ENCODE peak calls at places on chromosome 5, in ten cellular contexts. U, J, I, O, T, K, Y, V, R and H are unnamed samples.

GRCh38 chr5:124630767-124631704 is 115.4 kb downstream of the ZNF608 start:
- DNase-seq in U (no peak), J (no peak), I (no peak), O (no peak), T (no peak), K (no peak), Y (no peak), V (no peak), R (peak), H (no peak)

GRCh38 chr5:4199036-4199435 is 603.4 kb downstream of the IRX1 start:
- DNase-seq in U (no peak), J (no peak), I (no peak), O (no peak), T (no peak), K (no peak), Y (no peak), V (no peak), R (no peak), H (no peak)

GRCh38 chr5:34686762-34687268 is 30.7 kb downstream of the RAI14 start:
- DNase-seq in U (peak), J (no peak), I (peak), O (no peak), T (no peak), K (no peak), Y (no peak), V (peak), R (peak), H (no peak)

GRCh38 chr5:33843579-33843978 is 48.2 kb downstream of the ADAMTS12 start:
- DNase-seq in U (no peak), J (no peak), I (no peak), O (no peak), T (no peak), K (no peak), Y (no peak), V (no peak), R (no peak), H (no peak)

GRCh38 chr5:136062563-136063274 is 33.9 kb downstream of the TGFBI start:
- DNase-seq in U (peak), J (no peak), I (peak), O (no peak), T (no peak), K (no peak), Y (no peak), V (no peak), R (peak), H (no peak)

GRCh38 chr5:54655266-54655665 is 137.7 kb downstream of the SNX18 start:
- DNase-seq in U (no peak), J (no peak), I (no peak), O (no peak), T (no peak), K (no peak), Y (no peak), V (no peak), R (no peak), H (no peak)

GRCh38 chr5:135488727-135489465 is 36.7 kb upstream of the TIFAB start:
- DNase-seq in U (peak), J (peak), I (no peak), O (no peak), T (no peak), K (peak), Y (peak), V (peak), R (peak), H (no peak)

GRCh38 chr5:141647242-141647641 is 4.0 kb downstream of the FCHSD1 start:
- DNase-seq in U (no peak), J (no peak), I (no peak), O (no peak), T (no peak), K (no peak), Y (no peak), V (no peak), R (no peak), H (no peak)

GRCh38 chr5:174354571-174354970 is 309.1 kb downstream of the NSG2 start:
- DNase-seq in U (no peak), J (no peak), I (no peak), O (no peak), T (no peak), K (no peak), Y (no peak), V (no peak), R (no peak), H (no peak)

GRCh38 chr5:27158171-27158570 is 119.8 kb upstream of the CDH9 start:
- DNase-seq in U (no peak), J (no peak), I (no peak), O (no peak), T (no peak), K (no peak), Y (no peak), V (no peak), R (no peak), H (no peak)

GRCh38 chr5:108003178-108003577 is 332.4 kb upstream of the EFNA5 start:
- DNase-seq in U (peak), J (no peak), I (peak), O (no peak), T (no peak), K (no peak), Y (no peak), V (peak), R (peak), H (peak)

GRCh38 chr5:98454407-98454806 is 319.1 kb upstream of the RGMB start:
- DNase-seq in U (peak), J (no peak), I (no peak), O (no peak), T (no peak), K (no peak), Y (no peak), V (no peak), R (peak), H (no peak)

GRCh38 chr5:850511-851006 is at the start of gene ZDHHC11:
- DNase-seq in U (no peak), J (peak), I (no peak), O (no peak), T (no peak), K (peak), Y (no peak), V (no peak), R (no peak), H (no peak)

GRCh38 chr5:65831276-65831675 is 95.1 kb upstream of the ERBIN start:
- DNase-seq in U (no peak), J (no peak), I (no peak), O (no peak), T (no peak), K (no peak), Y (no peak), V (no peak), R (no peak), H (no peak)

GRCh38 chr5:179292681-179293080 is 52.6 kb downstream of the ADAMTS2 start:
- DNase-seq in U (no peak), J (no peak), I (no peak), O (no peak), T (no peak), K (no peak), Y (no peak), V (no peak), R (no peak), H (no peak)

GRCh38 chr5:126044931-126045565 is 378.2 kb upstream of the GRAMD2B start:
- DNase-seq in U (no peak), J (no peak), I (no peak), O (no peak), T (no peak), K (no peak), Y (no peak), V (no peak), R (no peak), H (no peak)

GRCh38 chr5:151880304-151880703 is 44.3 kb downstream of the GLRA1 start:
- DNase-seq in U (no peak), J (no peak), I (no peak), O (no peak), T (no peak), K (no peak), Y (no peak), V (no peak), R (peak), H (no peak)

GRCh38 chr5:143932584-143932983 is 120.6 kb downstream of the HMHB1 start:
- DNase-seq in U (no peak), J (no peak), I (peak), O (no peak), T (no peak), K (no peak), Y (no peak), V (no peak), R (no peak), H (no peak)

GRCh38 chr5:53418844-53419243 is 61.6 kb upstream of the FST start:
- DNase-seq in U (peak), J (no peak), I (no peak), O (no peak), T (no peak), K (no peak), Y (no peak), V (peak), R (peak), H (no peak)

GRCh38 chr5:78648359-78649219 is at the start of gene LHFPL2:
- DNase-seq in U (peak), J (peak), I (peak), O (no peak), T (peak), K (peak), Y (peak), V (peak), R (peak), H (no peak)

GRCh38 chr5:40832345-40832744 is 2.7 kb downstream of the RPL37 start:
- DNase-seq in U (no peak), J (no peak), I (no peak), O (no peak), T (no peak), K (no peak), Y (no peak), V (no peak), R (peak), H (no peak)

GRCh38 chr5:10635257-10635860 is 71.5 kb downstream of the ANKRD33B start:
- DNase-seq in U (no peak), J (no peak), I (no peak), O (no peak), T (peak), K (no peak), Y (no peak), V (peak), R (peak), H (peak)

GRCh38 chr5:67610191-67610912 is 413.8 kb upstream of the CD180 start:
- DNase-seq in U (no peak), J (no peak), I (no peak), O (no peak), T (no peak), K (no peak), Y (no peak), V (no peak), R (no peak), H (no peak)

GRCh38 chr5:137954131-137954879 is 65.0 kb downstream of the PKD2L2 start:
- DNase-seq in U (no peak), J (no peak), I (no peak), O (no peak), T (no peak), K (no peak), Y (no peak), V (peak), R (peak), H (no peak)

GRCh38 chr5:15489571-15490235 is 10.3 kb upstream of the FBXL7 start:
- DNase-seq in U (no peak), J (no peak), I (no peak), O (no peak), T (no peak), K (no peak), Y (no peak), V (no peak), R (no peak), H (no peak)

GRCh38 chr5:76582252-76583162 is 40.7 kb downstream of the F2RL2 start:
- DNase-seq in U (no peak), J (no peak), I (no peak), O (no peak), T (peak), K (no peak), Y (no peak), V (peak), R (peak), H (no peak)

GRCh38 chr5:72587909-72588308 is 80.7 kb upstream of the ZNF366 start:
- DNase-seq in U (no peak), J (no peak), I (no peak), O (no peak), T (no peak), K (no peak), Y (no peak), V (no peak), R (no peak), H (no peak)

GRCh38 chr5:123813937-123814624 is 302.1 kb downstream of the CSNK1G3 start:
- DNase-seq in U (peak), J (no peak), I (peak), O (no peak), T (no peak), K (no peak), Y (no peak), V (peak), R (peak), H (no peak)

GRCh38 chr5:179609834-179610108 is 13.7 kb downstream of the HNRNPH1 start:
- DNase-seq in U (no peak), J (no peak), I (no peak), O (no peak), T (no peak), K (no peak), Y (no peak), V (no peak), R (no peak), H (no peak)

GRCh38 chr5:43773032-43773830 is 170.3 kb downstream of the NNT start:
- DNase-seq in U (peak), J (no peak), I (peak), O (no peak), T (no peak), K (no peak), Y (no peak), V (peak), R (peak), H (no peak)

GRCh38 chr5:78560000-78560399 is 88.6 kb downstream of the LHFPL2 start:
- DNase-seq in U (no peak), J (no peak), I (no peak), O (no peak), T (no peak), K (no peak), Y (no peak), V (no peak), R (no peak), H (no peak)

GRCh38 chr5:58944221-58944620 is 361.3 kb downstream of the RAB3C start:
- DNase-seq in U (no peak), J (no peak), I (no peak), O (no peak), T (no peak), K (no peak), Y (no peak), V (peak), R (peak), H (no peak)

GRCh38 chr5:112331892-112332291 is 87.2 kb downstream of the EPB41L4A start:
- DNase-seq in U (no peak), J (no peak), I (no peak), O (no peak), T (no peak), K (no peak), Y (no peak), V (no peak), R (no peak), H (no peak)